ENCODE peak calls at places on chromosomes 6 and 20, in eight cellular contexts. One of them, this sample, is unnamed.

GRCh38 chr6:38110407-38111025 is 291.0 kb downstream of the ZFAND3 start:
- DNase-seq in globus pallidus: peak
- DNase-seq in cardiac muscle cell: peak
- DNase-seq in posterior vena cava: no peak
- DNase-seq in T-helper 1 cell: no peak
- DNase-seq in sigmoid colon: no peak
- DNase-seq in activated T-cell treated with anti-CD3 and anti-CD28 coated beads, Interleukin-2, amount 50 U/mL, for 24 hours: no peak
- DNase-seq in amygdala: no peak
- DNase-seq in this sample: no peak

GRCh38 chr20:41349266-41349665 is 8.6 kb downstream of the LPIN3 start:
- DNase-seq in globus pallidus: no peak
- DNase-seq in cardiac muscle cell: no peak
- DNase-seq in posterior vena cava: no peak
- DNase-seq in T-helper 1 cell: no peak
- DNase-seq in sigmoid colon: no peak
- DNase-seq in activated T-cell treated with anti-CD3 and anti-CD28 coated beads, Interleukin-2, amount 50 U/mL, for 24 hours: no peak
- DNase-seq in amygdala: no peak
- DNase-seq in this sample: no peak

GRCh38 chr6:125099211-125100017 is 54.2 kb upstream of the TPD52L1 start:
- DNase-seq in globus pallidus: peak
- DNase-seq in cardiac muscle cell: peak
- DNase-seq in posterior vena cava: peak
- DNase-seq in T-helper 1 cell: no peak
- DNase-seq in sigmoid colon: peak
- DNase-seq in activated T-cell treated with anti-CD3 and anti-CD28 coated beads, Interleukin-2, amount 50 U/mL, for 24 hours: peak
- DNase-seq in amygdala: peak
- DNase-seq in this sample: no peak

GRCh38 chr6:170206317-170206621 is 84.6 kb downstream of the DLL1 start:
- DNase-seq in globus pallidus: no peak
- DNase-seq in cardiac muscle cell: no peak
- DNase-seq in posterior vena cava: peak
- DNase-seq in T-helper 1 cell: no peak
- DNase-seq in sigmoid colon: peak
- DNase-seq in activated T-cell treated with anti-CD3 and anti-CD28 coated beads, Interleukin-2, amount 50 U/mL, for 24 hours: no peak
- DNase-seq in amygdala: no peak
- DNase-seq in this sample: no peak

GRCh38 chr6:43636312-43636667 is 650 bp downstream of the MAD2L1BP start:
- DNase-seq in globus pallidus: no peak
- DNase-seq in cardiac muscle cell: peak
- DNase-seq in posterior vena cava: no peak
- DNase-seq in T-helper 1 cell: no peak
- DNase-seq in sigmoid colon: no peak
- DNase-seq in activated T-cell treated with anti-CD3 and anti-CD28 coated beads, Interleukin-2, amount 50 U/mL, for 24 hours: peak
- DNase-seq in amygdala: no peak
- DNase-seq in this sample: no peak

GRCh38 chr6:22424196-22424595 is 127.4 kb upstream of the PRL start:
- DNase-seq in globus pallidus: no peak
- DNase-seq in cardiac muscle cell: no peak
- DNase-seq in posterior vena cava: no peak
- DNase-seq in T-helper 1 cell: no peak
- DNase-seq in sigmoid colon: no peak
- DNase-seq in activated T-cell treated with anti-CD3 and anti-CD28 coated beads, Interleukin-2, amount 50 U/mL, for 24 hours: no peak
- DNase-seq in amygdala: no peak
- DNase-seq in this sample: no peak

GRCh38 chr6:75210885-75211739 is 5.3 kb upstream of the COL12A1 start:
- DNase-seq in globus pallidus: peak
- DNase-seq in cardiac muscle cell: peak
- DNase-seq in posterior vena cava: no peak
- DNase-seq in T-helper 1 cell: peak
- DNase-seq in sigmoid colon: no peak
- DNase-seq in activated T-cell treated with anti-CD3 and anti-CD28 coated beads, Interleukin-2, amount 50 U/mL, for 24 hours: no peak
- DNase-seq in amygdala: no peak
- DNase-seq in this sample: peak

GRCh38 chr6:77136086-77136485 is 327.2 kb downstream of the HTR1B start:
- DNase-seq in globus pallidus: no peak
- DNase-seq in cardiac muscle cell: no peak
- DNase-seq in posterior vena cava: no peak
- DNase-seq in T-helper 1 cell: no peak
- DNase-seq in sigmoid colon: no peak
- DNase-seq in activated T-cell treated with anti-CD3 and anti-CD28 coated beads, Interleukin-2, amount 50 U/mL, for 24 hours: no peak
- DNase-seq in amygdala: no peak
- DNase-seq in this sample: no peak